ENCODE peak calls at places on chromosome 18, in four cellular contexts. W is kidney, C is B cell, S is foreskin fibroblast. D is an unnamed sample.

GRCh38 chr18:49017813-49018552 is 67.2 kb upstream of the SMAD7 start:
- DNase-seq in C (no peak), W (peak; percentile 60), S (no peak), D (peak; percentile 32)

GRCh38 chr18:39806519-39806918 is 2148.5 kb upstream of the PIK3C3 start:
- DNase-seq in S (peak; percentile 30), C (no peak), W (no peak), D (no peak)

GRCh38 chr18:42574871-42575270 is 540.6 kb downstream of the RIT2 start:
- DNase-seq in C (no peak), W (no peak), S (no peak), D (no peak)

GRCh38 chr18:58128286-58129018 is 84.4 kb downstream of the NEDD4L start:
- DNase-seq in W (no peak), C (no peak), S (no peak), D (no peak)

GRCh38 chr18:56314396-56314795 is 324.0 kb downstream of the TXNL1 start:
- DNase-seq in C (peak; percentile 20), W (no peak), S (no peak), D (no peak)

GRCh38 chr18:32549248-32549842 is 78.7 kb upstream of the GAREM1 start:
- DNase-seq in C (peak; percentile 44), S (peak; percentile 63), W (no peak), D (peak; percentile 51)

GRCh38 chr18:23515911-23516546 is 12.7 kb downstream of the RMC1 start:
- DNase-seq in W (no peak), C (peak; percentile 79), S (peak; percentile 88), D (peak; percentile 74)

GRCh38 chr18:39296293-39296888 is 1730.8 kb upstream of the CELF4 start:
- DNase-seq in W (no peak), C (no peak), S (no peak), D (no peak)

GRCh38 chr18:49949991-49950395 is 136.7 kb upstream of the ACAA2 start:
- DNase-seq in C (no peak), W (no peak), S (no peak), D (no peak)

GRCh38 chr18:42187611-42188378 is 232.8 kb downstream of the PIK3C3 start:
- DNase-seq in S (no peak), C (no peak), W (no peak), D (no peak)

GRCh38 chr18:45920367-45920766 is 46.8 kb downstream of the EPG5 start:
- DNase-seq in S (peak; percentile 91), W (peak; percentile 84), C (peak; percentile 7), D (peak; percentile 77)

GRCh38 chr18:22551536-22552151 is 133.9 kb upstream of the CTAGE1 start:
- DNase-seq in W (no peak), S (peak; percentile 64), C (no peak), D (no peak)

GRCh38 chr18:14074187-14074586 is 58.0 kb downstream of the ZNF519 start:
- DNase-seq in S (no peak), C (no peak), W (no peak), D (no peak)

GRCh38 chr18:68623342-68623741 is 91.6 kb downstream of the TMX3 start:
- DNase-seq in C (peak; percentile 22), S (peak; percentile 90), W (no peak), D (no peak)

GRCh38 chr18:48814490-48815181 is 136.1 kb downstream of the SMAD7 start:
- DNase-seq in W (peak; percentile 10), S (no peak), C (no peak), D (peak; percentile 9)

GRCh38 chr18:54257015-54257414 is 12.3 kb upstream of the POLI start:
- DNase-seq in W (no peak), C (no peak), S (peak; percentile 4), D (no peak)

GRCh38 chr18:45386256-45386655 is 229.0 kb upstream of the SLC14A2 start:
- DNase-seq in C (no peak), W (no peak), S (peak; percentile 50), D (no peak)

GRCh38 chr18:28684746-28685145 is 507.8 kb upstream of the CDH2 start:
- DNase-seq in C (no peak), S (peak; percentile 73), W (no peak), D (no peak)

GRCh38 chr18:11511434-11512095 is 97.8 kb upstream of the SLC35G4 start:
- DNase-seq in S (no peak), C (no peak), W (no peak), D (no peak)

GRCh38 chr18:23087352-23087751 is 47.9 kb upstream of the CABLES1 start:
- DNase-seq in W (no peak), S (no peak), C (no peak), D (no peak)

GRCh38 chr18:31929273-31929672 is 13.7 kb downstream of the TRAPPC8 start:
- DNase-seq in W (no peak), S (no peak), C (no peak), D (no peak)

GRCh38 chr18:22846088-22846683 is 86.9 kb upstream of the RBBP8 start:
- DNase-seq in S (peak; percentile 34), W (no peak), C (peak; percentile 7), D (no peak)

GRCh38 chr18:24014986-24015896 is 687 bp downstream of the TTC39C start:
- DNase-seq in C (peak; percentile 45), W (peak; percentile 82), S (peak; percentile 93), D (peak; percentile 61)

GRCh38 chr18:70931942-70932814 is 643.3 kb downstream of the SOCS6 start:
- DNase-seq in C (peak; percentile 3), W (no peak), S (peak; percentile 7), D (no peak)

GRCh38 chr18:22432672-22433137 is 15.0 kb upstream of the CTAGE1 start:
- DNase-seq in S (peak; percentile 77), C (no peak), W (peak; percentile 86), D (no peak)

GRCh38 chr18:11860594-11861450 is 9.6 kb downstream of the CHMP1B start:
- DNase-seq in S (no peak), W (no peak), C (no peak), D (no peak)

GRCh38 chr18:73674466-73674865 is 473.2 kb downstream of the FBXO15 start:
- DNase-seq in C (no peak), W (no peak), S (no peak), D (no peak)
- TF ChIP-seq CTCF in C (no peak), W (no peak), S (no peak), D (no peak)

DNA sequence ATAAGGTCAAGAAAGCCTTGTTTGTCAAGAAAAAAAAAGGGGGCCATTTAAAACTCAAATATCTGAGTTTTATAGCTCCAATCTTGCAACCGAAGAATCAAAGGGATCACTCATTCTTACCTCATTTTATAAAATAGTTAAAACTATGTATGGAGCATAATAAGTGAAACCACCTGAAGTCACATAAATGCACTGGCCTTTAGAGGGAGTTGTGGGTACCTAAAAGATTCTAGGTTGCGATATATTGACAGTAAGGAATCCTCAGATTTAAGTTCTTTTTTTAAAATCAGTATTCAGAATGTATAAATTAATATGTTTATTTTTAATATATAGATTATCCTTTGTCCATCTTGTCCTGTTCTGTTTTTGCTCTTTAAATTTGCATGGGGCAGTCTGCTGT is 3.4 kb downstream of the ARHGAP28 start:
- DNase-seq in W (no peak), C (no peak), S (peak; percentile 34), D (no peak)
- TF ChIP-seq CTCF in W (no peak), C (no peak), S (no peak), D (no peak)

GRCh38 chr18:8450013-8450412 is 159.2 kb upstream of the RAB12 start:
- DNase-seq in S (peak; percentile 7), C (no peak), W (no peak), D (no peak)
- TF ChIP-seq CTCF in S (peak; percentile 42), C (peak; percentile 38), W (no peak), D (peak; percentile 44)

GRCh38 chr18:12946549-12947354 is 1.1 kb upstream of the SEH1L start:
- DNase-seq in C (no peak), W (peak; percentile 84), S (peak; percentile 93), D (no peak)
- TF ChIP-seq CTCF in C (no peak), W (no peak), S (no peak), D (no peak)

GRCh38 chr18:7926526-7926925 is 359.4 kb downstream of the PTPRM start:
- DNase-seq in C (no peak), S (no peak), W (no peak), D (no peak)
- TF ChIP-seq CTCF in C (no peak), S (no peak), W (peak; percentile 24), D (no peak)

DNA sequence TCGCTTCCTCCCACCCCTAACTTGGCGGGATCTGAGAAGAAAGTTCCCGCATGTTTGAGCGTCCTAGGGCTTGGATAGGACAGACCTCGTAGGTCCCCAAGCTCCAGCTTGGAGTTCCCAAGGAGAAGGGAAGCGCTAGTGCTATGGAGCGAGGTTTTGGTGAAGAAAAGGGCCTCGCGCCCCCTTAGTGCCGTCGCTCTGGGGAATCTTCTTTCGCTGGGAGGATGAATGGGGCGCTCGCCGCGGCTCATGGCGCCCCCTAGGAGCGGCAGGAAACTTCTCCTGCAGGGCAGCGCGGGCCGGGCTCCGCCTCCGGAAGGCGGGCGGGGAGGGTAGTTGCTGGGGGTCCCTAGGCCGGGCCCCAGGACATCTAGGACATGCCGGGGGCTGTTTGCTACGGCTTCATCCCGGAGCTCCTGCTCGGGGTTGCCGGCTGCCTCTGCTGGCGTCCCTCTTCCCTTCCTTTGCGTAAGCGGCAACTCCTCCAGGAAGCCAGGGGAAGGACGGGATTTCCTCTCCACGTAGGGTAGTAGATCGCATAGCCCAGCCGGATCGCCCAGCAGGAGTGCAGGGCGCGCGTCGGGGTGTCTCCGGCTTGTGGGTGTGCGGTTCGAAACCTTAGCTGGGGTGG is 11.9 kb upstream of the SKOR2 start:
- DNase-seq in W (no peak), C (no peak), S (peak; percentile 24), D (no peak)
- TF ChIP-seq CTCF in W (no peak), C (no peak), S (peak; percentile 23), D (peak; percentile 8)

GRCh38 chr18:77077836-77078456 is 54.6 kb downstream of the MBP start:
- DNase-seq in S (peak; percentile 56), C (no peak), W (no peak), D (no peak)

GRCh38 chr18:77078671-77079070 is 53.9 kb downstream of the MBP start:
- DNase-seq in C (no peak), W (no peak), S (no peak), D (no peak)

GRCh38 chr18:77076111-77076510 is 56.5 kb downstream of the MBP start:
- DNase-seq in S (no peak), C (no peak), W (no peak), D (no peak)

GRCh38 chr18:77079088-77079487 is 53.5 kb downstream of the MBP start:
- DNase-seq in W (no peak), C (no peak), S (no peak), D (no peak)

DNA sequence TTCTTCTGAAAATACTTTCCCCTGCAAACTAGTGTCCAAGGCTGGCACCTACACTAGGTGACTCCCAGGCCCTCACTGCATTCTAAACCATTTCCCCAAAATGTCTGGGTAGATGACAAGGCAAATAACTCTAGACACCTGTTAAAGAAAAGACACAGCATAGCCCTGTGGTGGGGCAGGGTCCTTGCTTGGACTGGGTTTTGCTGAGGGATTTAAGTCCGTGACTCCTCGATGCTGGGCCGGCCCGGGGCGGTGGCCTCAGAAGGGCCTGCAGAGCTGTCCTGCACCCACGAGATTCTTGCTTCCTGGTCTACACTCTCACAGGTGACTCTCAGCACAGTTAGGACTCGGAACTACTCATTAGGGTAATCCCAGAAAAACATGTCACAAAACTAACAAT is 55.2 kb downstream of the MBP start:
- DNase-seq in W (no peak), C (no peak), S (no peak), D (no peak)
- TF ChIP-seq CTCF in W (no peak), C (no peak), S (no peak), D (no peak)

D was measured in lower lobe of right lung.